ENCODE peak calls at places on chromosomes 2 and 18, in ten cellular contexts. U is hypothalamus; T is activated CD4-positive, alpha-beta T cell treated with anti-CD3 and anti-CD28 coated beads, Interleukin-2, amount 50 U/mL, for 24 hours; K is endothelial cell; A is activated effector memory CD4-positive, alpha-beta T cell treated with anti-CD3 and anti-CD28 coated beads, Interleukin-2, amount 50 U/mL, for 16 hours; N is GM13976; W is T-helper 9 cell; G is stimulated activated naive B cell treated with anti-CD40 and anti-IgM and Interleukin-4, amounts not matched to agents 10 μg/mL and 1 μg/mL and 100 μg/mL, for 72 hours; S is stimulated activated CD4-positive, alpha-beta T cell treated with anti-CD3 and anti-CD28 coated beads, Interleukin-1b, Interleukin-23, amount 100 ng/mL, for 24 hours; D is activated T-helper 1 cell treated with anti-CD3 and anti-CD28 coated beads, Interleukin-12 subunit alpha, Interleukin-12 subunit beta, Interleukin-2, Interleukin-4 antibody, amounts not matched to agents 30 ng/mL and 10 ng/mL and 1 ng/mL, durations not matched to agents 14 hours and 24 hours and 36 hours. F is an unnamed sample.
A peak's percentile ranks its signal among the peaks of the same experiment; 100 is the strongest.

GRCh38 chr2:3480352-3481010 is 38.9 kb downstream of the ADI1 start:
- DNase-seq in N (no peak), T (no peak), S (no peak), U (no peak), W (no peak), G (no peak), K (no peak), D (no peak), A (no peak), F (no peak)

GRCh38 chr2:46334389-46335345 is 37.5 kb downstream of the EPAS1 start:
- DNase-seq in S (no peak), N (no peak), W (no peak), K (no peak), G (no peak), T (no peak), U (no peak), A (no peak), D (no peak), F (no peak)

GRCh38 chr18:9810994-9811393 is 74.8 kb upstream of the TXNDC2 start:
- DNase-seq in G (no peak), U (no peak), S (no peak), T (no peak), A (no peak), K (peak; percentile 16), N (no peak), W (no peak), D (no peak), F (no peak)

GRCh38 chr2:46187112-46187618 is 110.0 kb upstream of the EPAS1 start:
- DNase-seq in K (no peak), W (no peak), N (peak; percentile 81), A (peak; percentile 63), T (no peak), G (no peak), S (no peak), D (peak; percentile 19), U (peak; percentile 16), F (no peak)

GRCh38 chr2:70964596-70965386 is 13.6 kb upstream of the ANKRD53 start:
- DNase-seq in D (peak; percentile 73), G (peak; percentile 63), W (peak; percentile 84), U (peak; percentile 34), T (peak; percentile 73), N (peak; percentile 91), S (peak; percentile 70), A (peak; percentile 93), K (peak; percentile 73), F (peak; percentile 85)

GRCh38 chr2:220224711-220225519 is 597.5 kb downstream of the SLC4A3 start:
- DNase-seq in S (no peak), N (no peak), K (no peak), W (no peak), G (no peak), D (no peak), T (no peak), U (no peak), A (no peak), F (no peak)

GRCh38 chr18:49682301-49683190 is 120.7 kb downstream of the LIPG start:
- DNase-seq in W (no peak), A (no peak), K (no peak), S (no peak), U (no peak), G (no peak), D (no peak), T (no peak), N (no peak), F (no peak)

GRCh38 chr2:191637182-191638078 is 40.5 kb upstream of the NABP1 start:
- DNase-seq in U (no peak), A (no peak), S (no peak), D (no peak), W (no peak), T (no peak), G (no peak), K (no peak), N (peak; percentile 12), F (no peak)

GRCh38 chr2:33208400-33208799 is 261.6 kb downstream of the LTBP1 start:
- DNase-seq in D (no peak), G (no peak), T (no peak), W (peak; percentile 0), A (no peak), U (no peak), N (no peak), S (no peak), K (no peak), F (no peak)

F was measured in iPS-NIHi11.